ENCODE peak calls at places on chromosomes 5 and 9, in four cellular contexts. Z is H1, P is IMR-90, T is H9. N is an unnamed sample.

GRCh38 chr5:107458322-107458721 is 212.4 kb downstream of the EFNA5 start:
- DNase-seq in Z (no peak), P (no peak), T (no peak), N (no peak)

GRCh38 chr9:135410421-135410820 is 69.2 kb upstream of the PPP1R26 start:
- DNase-seq in P (no peak), T (no peak), Z (no peak), N (no peak)

GRCh38 chr5:50595199-50595598 is 71.2 kb upstream of the PARP8 start:
- DNase-seq in Z (no peak), T (no peak), P (peak), N (no peak)

GRCh38 chr5:167699434-167699833 is 592.0 kb upstream of the WWC1 start:
- DNase-seq in Z (no peak), T (peak), P (peak), N (peak)

GRCh38 chr5:998276-998974 is 10.2 kb upstream of the NKD2 start:
- DNase-seq in T (no peak), Z (no peak), P (no peak), N (no peak)

GRCh38 chr5:13108281-13108680 is 836.2 kb downstream of the DNAH5 start:
- DNase-seq in T (no peak), Z (no peak), P (no peak), N (no peak)

GRCh38 chr5:18745591-18745987 is 1111.3 kb downstream of the TAF11L14 start:
- DNase-seq in T (no peak), Z (no peak), P (no peak), N (no peak)

GRCh38 chr5:179862296-179862695 is 3.7 kb upstream of the MRNIP start:
- DNase-seq in Z (no peak), T (no peak), P (no peak), N (no peak)

GRCh38 chr5:64505769-64506566 is at the start of gene RGS7BP:
- DNase-seq in T (peak), Z (peak), P (peak), N (peak)

GRCh38 chr9:107711528-107711927 is 222.0 kb upstream of the KLF4 start:
- DNase-seq in P (peak), T (no peak), Z (no peak), N (no peak)

GRCh38 chr5:169629847-169630548 is 7.1 kb upstream of the DOCK2 start:
- DNase-seq in T (no peak), Z (no peak), P (peak), N (no peak)

GRCh38 chr9:79054500-79054899 is 517.3 kb upstream of the TLE4 start:
- DNase-seq in Z (no peak), P (peak), T (no peak), N (no peak)

GRCh38 chr5:170896779-170897178 is 35.0 kb downstream of the RANBP17 start:
- DNase-seq in T (peak), P (peak), Z (peak), N (peak)

GRCh38 chr9:111362526-111362925 is 32.5 kb upstream of the OR2K2 start:
- DNase-seq in Z (no peak), T (no peak), P (no peak), N (no peak)

GRCh38 chr5:132426525-132427138 is 57.1 kb downstream of the SLC22A5 start:
- DNase-seq in Z (peak), T (peak), P (peak), N (peak)

GRCh38 chr5:163649522-163649921 is 144.1 kb downstream of the MAT2B start:
- DNase-seq in Z (no peak), P (peak), T (no peak), N (peak)

GRCh38 chr9:73259086-73259696 is 107.5 kb downstream of the ANXA1 start:
- DNase-seq in Z (no peak), T (no peak), P (no peak), N (no peak)

GRCh38 chr9:109107402-109108240 is 12.1 kb downstream of the TMEM245 start:
- DNase-seq in Z (no peak), P (peak), T (no peak), N (peak)

GRCh38 chr5:38871790-38872551 is 26.2 kb downstream of the OSMR start:
- DNase-seq in Z (no peak), P (peak), T (no peak), N (peak)

GRCh38 chr5:88674262-88675158 is 208.5 kb downstream of the MEF2C start:
- DNase-seq in Z (peak), P (no peak), T (peak), N (peak)

GRCh38 chr5:6788956-6789649 is 75.9 kb downstream of the TENT4A start:
- DNase-seq in P (no peak), T (no peak), Z (peak), N (no peak)

GRCh38 chr9:109411818-109412352 is 86.2 kb downstream of the PTPN3 start:
- DNase-seq in P (peak), Z (no peak), T (no peak), N (peak)

GRCh38 chr5:143014017-143014651 is 244.0 kb downstream of the ARHGAP26 start:
- DNase-seq in P (no peak), T (peak), Z (peak), N (peak)

GRCh38 chr9:72925891-72926290 is 27.0 kb downstream of the ALDH1A1 start:
- DNase-seq in Z (no peak), T (no peak), P (no peak), N (no peak)

GRCh38 chr5:14222182-14222581 is 79.0 kb downstream of the TRIO start:
- DNase-seq in Z (no peak), T (no peak), P (no peak), N (no peak)

GRCh38 chr9:118829334-118829733 is 539.9 kb downstream of the BRINP1 start:
- DNase-seq in T (no peak), P (no peak), Z (no peak), N (peak)

GRCh38 chr9:93143830-93144530 is 9.9 kb upstream of the NINJ1 start:
- DNase-seq in T (no peak), P (no peak), Z (no peak), N (no peak)

GRCh38 chr5:101364469-101364868 is 461.4 kb upstream of the ST8SIA4 start:
- DNase-seq in T (no peak), Z (no peak), P (no peak), N (no peak)

GRCh38 chr5:41834506-41834905 is 35.7 kb downstream of the OXCT1 start:
- DNase-seq in P (no peak), Z (no peak), T (no peak), N (no peak)

DNA sequence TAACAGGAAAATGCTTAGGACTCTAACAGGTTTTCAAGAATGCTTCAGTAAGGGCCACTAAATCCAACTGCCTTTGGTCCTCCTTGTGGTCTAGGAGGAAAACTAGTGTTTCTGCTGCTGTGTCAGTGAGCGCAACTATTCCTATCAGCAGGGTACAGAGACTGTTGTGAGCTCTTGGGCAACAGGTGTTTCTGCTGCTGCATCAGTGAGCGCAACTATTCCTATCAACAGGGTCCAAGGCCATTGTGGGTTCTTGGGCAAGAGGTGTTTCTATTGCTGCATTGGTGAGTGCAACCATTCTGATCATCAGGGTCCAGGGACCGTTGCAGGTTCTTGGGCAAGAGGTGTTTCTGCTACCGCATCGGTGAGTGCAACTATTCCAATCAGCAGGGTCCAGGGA is 256.3 kb downstream of the CDH10 start:
- DNase-seq in Z (no peak), T (no peak), P (no peak), N (no peak)
- H4K5ac ChIP-seq in Z (no peak), T (no peak), P (no peak), N (no peak)

DNA sequence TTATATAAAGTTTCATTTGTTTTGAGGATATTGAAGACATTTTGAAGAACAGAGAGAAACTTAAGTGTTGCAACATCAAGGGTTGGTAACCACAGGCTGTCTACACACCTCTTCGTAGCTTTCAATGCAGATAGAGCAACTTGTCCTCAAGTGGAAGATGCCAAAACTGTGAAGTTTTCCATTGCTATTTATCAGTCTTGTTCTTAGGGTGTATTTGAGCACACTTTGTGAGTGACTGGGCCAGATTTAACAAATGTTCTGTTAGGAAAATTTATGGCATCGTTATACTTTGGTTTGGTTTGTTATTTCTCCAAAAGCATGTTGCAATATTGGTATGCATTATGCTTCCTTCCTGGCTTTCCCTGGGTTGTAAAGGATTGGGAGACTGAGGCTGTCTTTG is 31.6 kb downstream of the NNT start:
- DNase-seq in T (no peak), P (no peak), Z (no peak), N (no peak)
- H4K5ac ChIP-seq in T (no peak), P (no peak), Z (no peak), N (no peak)

DNA sequence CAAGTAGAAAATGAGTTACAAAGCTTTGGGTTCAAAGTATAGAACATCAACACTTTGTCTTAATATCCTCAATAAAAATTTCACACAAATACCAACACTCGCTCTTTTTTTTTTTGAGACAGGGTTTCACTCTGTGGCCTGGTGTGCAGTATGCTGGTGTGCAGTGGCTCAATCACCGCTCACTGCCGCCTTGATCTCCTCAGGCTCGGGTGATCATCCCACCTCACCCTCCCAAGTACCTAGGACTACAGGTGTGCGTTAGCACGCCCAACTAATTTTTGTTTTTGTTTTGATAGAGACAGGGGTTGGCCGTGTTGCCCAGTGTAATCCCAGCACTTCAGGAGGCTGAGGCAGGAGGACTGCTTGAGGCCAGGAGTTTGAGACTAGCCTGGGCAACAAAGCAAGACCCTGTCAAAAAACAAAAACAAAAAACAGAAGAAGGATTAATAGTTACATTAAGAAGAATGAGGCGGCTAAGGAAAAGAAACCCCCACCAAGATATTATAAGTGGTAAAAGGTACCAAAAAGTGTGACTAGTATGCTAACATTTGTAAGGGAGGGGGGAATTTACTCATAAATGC is 20.3 kb downstream of the FNBP1 start:
- DNase-seq in P (no peak), Z (no peak), T (no peak), N (no peak)
- H4K5ac ChIP-seq in P (no peak), Z (no peak), T (no peak), N (no peak)

GRCh38 chr9:88781500-88782391 is 209.5 kb upstream of the S1PR3 start:
- DNase-seq in Z (no peak), T (peak), P (peak), N (peak)
- H4K5ac ChIP-seq in Z (no peak), T (no peak), P (peak), N (no peak)

GRCh38 chr5:130708744-130709143 is 456.3 kb downstream of the HINT1 start:
- DNase-seq in T (no peak), Z (no peak), P (no peak), N (no peak)
- H4K5ac ChIP-seq in T (no peak), Z (no peak), P (no peak), N (no peak)

DNA sequence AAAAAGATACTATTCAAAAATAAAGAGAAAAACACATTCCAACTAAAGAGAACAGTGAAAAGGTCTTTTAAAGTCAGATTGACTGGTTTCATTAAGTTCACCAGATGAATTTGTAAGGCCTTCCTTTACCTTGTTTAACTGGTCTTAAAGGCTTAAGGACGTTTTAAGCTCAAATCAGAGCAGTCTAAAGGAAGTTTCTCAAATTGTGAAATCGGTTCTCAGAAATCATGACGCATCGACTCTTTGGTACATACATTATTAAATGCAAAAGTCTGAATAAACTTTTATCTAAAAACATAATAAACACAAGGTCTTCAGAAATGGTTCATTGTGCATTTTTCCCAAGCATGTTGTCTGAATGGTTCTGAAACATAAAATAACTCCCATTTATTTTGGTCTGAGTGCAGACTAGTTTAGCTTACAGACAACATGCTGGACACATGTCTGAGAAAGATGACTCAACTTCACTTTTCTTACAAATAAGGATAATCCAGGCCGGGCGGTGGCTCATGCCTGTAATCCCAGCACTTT is 157.4 kb upstream of the OR13F1 start:
- DNase-seq in T (no peak), Z (no peak), P (no peak), N (no peak)
- H4K5ac ChIP-seq in T (no peak), Z (no peak), P (no peak), N (no peak)

N was measured in mesendoderm.